ENCODE peak calls at places on chromosomes 13 and 19, in eight cellular contexts. F is NCI-H345, O is RCC 7860, D is GF-D8, N is HTR-8/SVneo, J is lung, X is stomach, G is progenitor cell of endocrine pancreas. K is an unnamed sample.

GRCh38 chr19:19552811-19553210 is 14.7 kb downstream of the CILP2 start:
- DNase-seq in F (no peak), O (no peak), D (no peak), N (peak), J (no peak), X (peak), G (no peak), K (no peak)

GRCh38 chr19:32324631-32325215 is 20.7 kb upstream of the ZNF507 start:
- DNase-seq in F (no peak), O (no peak), D (no peak), N (no peak), J (no peak), X (no peak), G (no peak), K (no peak)

GRCh38 chr13:102658678-102659077 is 36.2 kb downstream of the METTL21C start:
- DNase-seq in F (no peak), O (peak), D (no peak), N (no peak), J (no peak), X (no peak), G (no peak), K (peak)

GRCh38 chr19:16216744-16217670 is 19.3 kb downstream of the AP1M1 start:
- DNase-seq in F (peak), O (no peak), D (no peak), N (no peak), J (no peak), X (no peak), G (no peak), K (no peak)

GRCh38 chr19:8050274-8051096 is 2.1 kb upstream of the CCL25 start:
- DNase-seq in F (peak), O (no peak), D (peak), N (peak), J (peak), X (peak), G (peak), K (peak)

GRCh38 chr19:38073806-38074685 is 150.0 kb downstream of the DPF1 start:
- DNase-seq in F (no peak), O (no peak), D (no peak), N (no peak), J (no peak), X (no peak), G (no peak), K (no peak)

GRCh38 chr13:92307752-92308151 is 909.3 kb downstream of the GPC5 start:
- DNase-seq in F (no peak), O (no peak), D (no peak), N (no peak), J (no peak), X (no peak), G (no peak), K (no peak)

GRCh38 chr13:37208052-37208451 is 102.6 kb upstream of the CSNK1A1L start:
- DNase-seq in F (no peak), O (no peak), D (no peak), N (no peak), J (no peak), X (no peak), G (no peak), K (no peak)

GRCh38 chr13:106152047-106152446 is 383.4 kb downstream of the EFNB2 start:
- DNase-seq in F (no peak), O (no peak), D (no peak), N (no peak), J (no peak), X (no peak), G (no peak), K (no peak)

GRCh38 chr13:29547135-29547534 is 48.4 kb downstream of the SLC7A1 start:
- DNase-seq in F (no peak), O (no peak), D (no peak), N (no peak), J (no peak), X (no peak), G (no peak), K (no peak)

GRCh38 chr13:84925443-84925842 is 873.8 kb downstream of the SLITRK6 start:
- DNase-seq in F (no peak), O (no peak), D (no peak), N (peak), J (no peak), X (no peak), G (no peak), K (no peak)

GRCh38 chr19:3725640-3726310 is 17.6 kb downstream of the TJP3 start:
- DNase-seq in F (peak), O (peak), D (no peak), N (no peak), J (peak), X (peak), G (no peak), K (peak)

GRCh38 chr19:14325863-14326262 is 55.4 kb upstream of the ADGRE5 start:
- DNase-seq in F (no peak), O (peak), D (no peak), N (no peak), J (no peak), X (no peak), G (no peak), K (peak)

GRCh38 chr13:28147489-28147888 is 9.1 kb downstream of the PAN3 start:
- DNase-seq in F (no peak), O (no peak), D (no peak), N (no peak), J (no peak), X (no peak), G (no peak), K (no peak)

GRCh38 chr13:83984793-83985192 is 102.5 kb upstream of the SLITRK1 start:
- DNase-seq in F (no peak), O (no peak), D (no peak), N (no peak), J (no peak), X (no peak), G (no peak), K (no peak)

GRCh38 chr13:102089177-102089576 is 312.7 kb downstream of the FGF14 start:
- DNase-seq in F (no peak), O (no peak), D (no peak), N (no peak), J (no peak), X (no peak), G (no peak), K (peak)

GRCh38 chr19:14507704-14508246 is 10.4 kb downstream of the DNAJB1 start:
- DNase-seq in F (no peak), O (peak), D (peak), N (no peak), J (peak), X (no peak), G (no peak), K (peak)

GRCh38 chr19:43699506-43700367 is 16.1 kb upstream of the IRGC start:
- DNase-seq in F (no peak), O (no peak), D (no peak), N (no peak), J (no peak), X (peak), G (peak), K (no peak)

GRCh38 chr13:114002009-114002544 is 28.2 kb upstream of the C13orf46 start:
- DNase-seq in F (no peak), O (no peak), D (no peak), N (no peak), J (no peak), X (peak), G (no peak), K (no peak)

GRCh38 chr13:79401259-79402071 is 4.6 kb downstream of the RBM26 start:
- DNase-seq in F (no peak), O (no peak), D (peak), N (no peak), J (no peak), X (no peak), G (no peak), K (peak)

GRCh38 chr19:17680235-17680722 is 7.9 kb downstream of the UNC13A start:
- DNase-seq in F (no peak), O (peak), D (no peak), N (peak), J (peak), X (peak), G (no peak), K (peak)

GRCh38 chr13:20403826-20404225 is 121.8 kb downstream of the CRYL1 start:
- DNase-seq in F (no peak), O (no peak), D (no peak), N (no peak), J (no peak), X (peak), G (no peak), K (no peak)

GRCh38 chr19:12162513-12162881 is 399 bp upstream of the ZNF136 start:
- DNase-seq in F (no peak), O (no peak), D (no peak), N (no peak), J (no peak), X (no peak), G (no peak), K (no peak)

GRCh38 chr13:112615391-112615790 is 27.4 kb upstream of the TUBGCP3 start:
- DNase-seq in F (no peak), O (no peak), D (no peak), N (no peak), J (no peak), X (no peak), G (no peak), K (no peak)

GRCh38 chr13:42392706-42393572 is 121.0 kb downstream of the AKAP11 start:
- DNase-seq in F (no peak), O (no peak), D (no peak), N (no peak), J (no peak), X (no peak), G (no peak), K (no peak)

GRCh38 chr13:97114696-97115095 is 107.4 kb upstream of the MBNL2 start:
- DNase-seq in F (no peak), O (no peak), D (no peak), N (no peak), J (no peak), X (no peak), G (no peak), K (no peak)

GRCh38 chr13:29859971-29860370 is 9.6 kb upstream of the UBL3 start:
- DNase-seq in F (no peak), O (no peak), D (no peak), N (no peak), J (no peak), X (no peak), G (no peak), K (no peak)

GRCh38 chr13:114004416-114005205 is 30.7 kb upstream of the C13orf46 start:
- DNase-seq in F (no peak), O (no peak), D (no peak), N (no peak), J (no peak), X (peak), G (no peak), K (peak)

GRCh38 chr19:39164289-39164688 is 32.5 kb upstream of the NCCRP1 start:
- DNase-seq in F (no peak), O (no peak), D (no peak), N (no peak), J (no peak), X (no peak), G (no peak), K (no peak)